ENCODE peak calls at places on chromosomes 7 and 10, in six cellular contexts. Q is activated T-helper 1 cell treated with anti-CD3 and anti-CD28 coated beads, Interleukin-2, amount 50 U/mL, for 16 hours; J is germinal center; U is NCI-H1930; D is T47D; T is CD4-positive, alpha-beta memory T cell. M is an unnamed sample.

GRCh38 chr7:150931199-150931869 is 46.8 kb downstream of the KCNH2 start:
- DNase-seq in Q (no peak), J (no peak), U (no peak), D (no peak), T (no peak), M (peak)

GRCh38 chr10:100006241-100006886 is 3.4 kb downstream of the DNMBP start:
- DNase-seq in Q (no peak), J (no peak), U (no peak), D (no peak), T (no peak), M (no peak)

GRCh38 chr7:156218544-156219306 is 406.5 kb upstream of the SHH start:
- DNase-seq in Q (no peak), J (no peak), U (no peak), D (no peak), T (no peak), M (no peak)

GRCh38 chr7:148979827-148980226 is 48.5 kb downstream of the PDIA4 start:
- DNase-seq in Q (no peak), J (no peak), U (no peak), D (no peak), T (peak), M (no peak)

GRCh38 chr10:47030191-47030698 is 119.0 kb downstream of the PTPN20 start:
- DNase-seq in Q (no peak), J (no peak), U (no peak), D (no peak), T (no peak), M (no peak)

GRCh38 chr10:119080521-119081259 is at the start of gene EIF3A:
- DNase-seq in Q (peak), J (peak), U (peak), D (peak), T (peak), M (peak)

GRCh38 chr10:120917521-120918250 is 66.5 kb downstream of the WDR11 start:
- DNase-seq in Q (no peak), J (no peak), U (no peak), D (peak), T (no peak), M (no peak)

GRCh38 chr7:73809454-73810090 is 21.2 kb upstream of the CLDN4 start:
- DNase-seq in Q (no peak), J (no peak), U (no peak), D (peak), T (no peak), M (no peak)

GRCh38 chr10:127853868-127854768 is 38.6 kb downstream of the CLRN3 start:
- DNase-seq in Q (no peak), J (peak), U (peak), D (peak), T (peak), M (peak)

GRCh38 chr7:47045169-47045568 is 536.7 kb downstream of the TNS3 start:
- DNase-seq in Q (no peak), J (no peak), U (no peak), D (peak), T (no peak), M (peak)

GRCh38 chr10:117899181-117899683 is 147.5 kb downstream of the RAB11FIP2 start:
- DNase-seq in Q (no peak), J (no peak), U (no peak), D (no peak), T (no peak), M (no peak)

GRCh38 chr7:98211221-98211675 is at the start of gene BHLHA15:
- DNase-seq in Q (no peak), J (peak), U (peak), D (peak), T (no peak), M (peak)

GRCh38 chr7:42247301-42247700 is 10.3 kb upstream of the GLI3 start:
- DNase-seq in Q (no peak), J (no peak), U (no peak), D (no peak), T (no peak), M (no peak)

GRCh38 chr7:123961731-123962130 is 36.7 kb downstream of the SPAM1 start:
- DNase-seq in Q (no peak), J (no peak), U (no peak), D (no peak), T (no peak), M (no peak)

GRCh38 chr7:74006451-74007259 is 21.3 kb upstream of the ELN start:
- DNase-seq in Q (no peak), J (no peak), U (no peak), D (no peak), T (no peak), M (no peak)

GRCh38 chr10:71978476-71978875 is 14.3 kb downstream of the CHST3 start:
- DNase-seq in Q (no peak), J (no peak), U (no peak), D (no peak), T (no peak), M (peak)

GRCh38 chr7:150587551-150587950 is 20.4 kb downstream of the GIMAP4 start:
- DNase-seq in Q (no peak), J (no peak), U (no peak), D (no peak), T (no peak), M (no peak)

GRCh38 chr10:42645103-42645502 is 6.7 kb upstream of the ZNF33B start:
- DNase-seq in Q (no peak), J (no peak), U (no peak), D (no peak), T (no peak), M (no peak)

GRCh38 chr10:102782698-102783540 is 39.2 kb downstream of the WBP1L start:
- DNase-seq in Q (no peak), J (no peak), U (no peak), D (no peak), T (no peak), M (no peak)

GRCh38 chr7:30159698-30160143 is 24.9 kb downstream of the MTURN start:
- DNase-seq in Q (no peak), J (no peak), U (peak), D (peak), T (no peak), M (peak)

GRCh38 chr7:155505422-155505793 is 41.0 kb downstream of the CNPY1 start:
- DNase-seq in Q (no peak), J (no peak), U (no peak), D (no peak), T (no peak), M (no peak)

GRCh38 chr10:76558996-76559888 is 1078.4 kb downstream of the KCNMA1 start:
- DNase-seq in Q (no peak), J (no peak), U (no peak), D (no peak), T (no peak), M (no peak)

GRCh38 chr7:2886391-2886790 is 42.3 kb upstream of the GNA12 start:
- DNase-seq in Q (no peak), J (no peak), U (no peak), D (no peak), T (no peak), M (no peak)

GRCh38 chr10:131231965-131232541 is 79.5 kb downstream of the TCERG1L start:
- DNase-seq in Q (no peak), J (no peak), U (no peak), D (no peak), T (no peak), M (no peak)

GRCh38 chr7:94344826-94345225 is 49.9 kb upstream of the COL1A2 start:
- DNase-seq in Q (no peak), J (no peak), U (no peak), D (no peak), T (no peak), M (no peak)

GRCh38 chr10:21317902-21318301 is 207.6 kb downstream of the SKIDA1 start:
- DNase-seq in Q (no peak), J (no peak), U (no peak), D (no peak), T (no peak), M (no peak)

GRCh38 chr10:72079356-72079755 is 9.0 kb downstream of the SPOCK2 start:
- DNase-seq in Q (no peak), J (peak), U (no peak), D (no peak), T (peak), M (peak)

GRCh38 chr10:117967149-117967548 is 79.6 kb downstream of the RAB11FIP2 start:
- DNase-seq in Q (no peak), J (no peak), U (peak), D (no peak), T (no peak), M (peak)

GRCh38 chr10:86257683-86258082 is 108.9 kb downstream of the GRID1 start:
- DNase-seq in Q (no peak), J (no peak), U (no peak), D (no peak), T (no peak), M (peak)

GRCh38 chr7:83517026-83517700 is 131.8 kb downstream of the SEMA3E start:
- DNase-seq in Q (no peak), J (no peak), U (no peak), D (no peak), T (no peak), M (no peak)

GRCh38 chr10:71649631-71650030 is 69.9 kb downstream of the C10orf105 start:
- DNase-seq in Q (no peak), J (peak), U (no peak), D (peak), T (no peak), M (no peak)

GRCh38 chr10:76939862-76940495 is 697.6 kb downstream of the KCNMA1 start:
- DNase-seq in Q (no peak), J (no peak), U (no peak), D (no peak), T (no peak), M (no peak)

GRCh38 chr7:127782075-127782474 is 130.1 kb downstream of the SND1 start:
- DNase-seq in Q (no peak), J (no peak), U (no peak), D (no peak), T (no peak), M (no peak)

GRCh38 chr10:22984066-22984465 is 56.2 kb downstream of the ARMC3 start:
- DNase-seq in Q (no peak), J (no peak), U (no peak), D (no peak), T (no peak), M (no peak)

GRCh38 chr10:30294506-30295280 is 54.4 kb downstream of the MTPAP start:
- DNase-seq in Q (no peak), J (no peak), U (no peak), D (no peak), T (no peak), M (no peak)